ENCODE peak calls at places on chromosomes 4 and X, in ten cellular contexts. R, D, B, P, G, N, U, I, Z and V are unnamed samples.

GRCh38 chr4:114005569-114006442 is 26.4 kb upstream of the ARSJ start:
- DNase-seq in G (no peak), B (no peak), N (peak; percentile 23), R (no peak), D (no peak), Z (no peak), P (no peak), I (no peak), U (no peak), V (no peak)

GRCh38 chr4:1026115-1026514 is 14.7 kb downstream of the FGFRL1 start:
- DNase-seq in G (no peak), R (no peak), P (no peak), U (no peak), B (no peak), I (no peak), D (peak; percentile 68), N (no peak), Z (no peak), V (no peak)

GRCh38 chrX:114675365-114675764 is 91.5 kb downstream of the HTR2C start:
- DNase-seq in P (no peak), N (no peak), B (no peak), I (no peak), G (no peak), Z (no peak), U (no peak), R (no peak), D (no peak), V (no peak)

GRCh38 chr4:10296730-10297129 is 160.5 kb downstream of the ZNF518B start:
- DNase-seq in Z (no peak), P (no peak), D (no peak), N (peak; percentile 9), G (no peak), B (no peak), I (no peak), U (no peak), R (no peak), V (no peak)

GRCh38 chrX:129723511-129723910 is 15.3 kb upstream of the XPNPEP2 start:
- DNase-seq in G (no peak), D (no peak), Z (no peak), R (no peak), I (no peak), N (no peak), U (no peak), P (no peak), B (no peak), V (no peak)

GRCh38 chrX:130861462-130861861 is 41.5 kb downstream of the ENOX2 start:
- DNase-seq in D (no peak), G (no peak), Z (no peak), I (no peak), U (no peak), N (no peak), R (no peak), P (no peak), B (no peak), V (no peak)

GRCh38 chr4:98746530-98746929 is 88.1 kb upstream of the TSPAN5 start:
- DNase-seq in B (no peak), Z (peak; percentile 44), G (no peak), P (no peak), R (no peak), N (no peak), U (no peak), I (no peak), D (peak; percentile 13), V (no peak)

GRCh38 chr4:57044279-57044678 is 65.6 kb downstream of the POLR2B start:
- DNase-seq in U (no peak), I (no peak), R (no peak), Z (no peak), N (peak; percentile 65), B (no peak), P (no peak), D (no peak), G (no peak), V (no peak)

GRCh38 chr4:16794816-16795445 is 103.5 kb downstream of the LDB2 start:
- DNase-seq in N (no peak), D (peak; percentile 27), U (peak; percentile 49), Z (peak; percentile 89), P (peak; percentile 77), R (no peak), I (peak; percentile 44), G (no peak), B (no peak), V (no peak)

GRCh38 chr4:156190606-156191005 is 236.9 kb upstream of the CTSO start:
- DNase-seq in N (peak; percentile 75), U (no peak), B (no peak), R (no peak), G (no peak), D (no peak), Z (no peak), P (no peak), I (no peak), V (no peak)

GRCh38 chr4:159765402-159765801 is 662.5 kb downstream of the RAPGEF2 start:
- DNase-seq in N (no peak), B (no peak), R (no peak), P (no peak), I (no peak), U (no peak), Z (no peak), D (no peak), G (no peak), V (no peak)

GRCh38 chr4:159766241-159766640 is 663.4 kb downstream of the RAPGEF2 start:
- DNase-seq in Z (peak; percentile 83), P (no peak), D (no peak), B (no peak), N (no peak), I (no peak), G (no peak), U (no peak), R (no peak), V (no peak)

GRCh38 chr4:159762672-159763071 is 659.8 kb downstream of the RAPGEF2 start:
- DNase-seq in Z (no peak), R (no peak), B (no peak), D (no peak), P (no peak), U (no peak), I (no peak), N (no peak), G (no peak), V (no peak)

GRCh38 chr4:159768011-159768410 is 665.1 kb downstream of the RAPGEF2 start:
- DNase-seq in G (no peak), N (no peak), B (no peak), P (no peak), R (no peak), Z (no peak), D (no peak), U (no peak), I (no peak), V (no peak)

DNA sequence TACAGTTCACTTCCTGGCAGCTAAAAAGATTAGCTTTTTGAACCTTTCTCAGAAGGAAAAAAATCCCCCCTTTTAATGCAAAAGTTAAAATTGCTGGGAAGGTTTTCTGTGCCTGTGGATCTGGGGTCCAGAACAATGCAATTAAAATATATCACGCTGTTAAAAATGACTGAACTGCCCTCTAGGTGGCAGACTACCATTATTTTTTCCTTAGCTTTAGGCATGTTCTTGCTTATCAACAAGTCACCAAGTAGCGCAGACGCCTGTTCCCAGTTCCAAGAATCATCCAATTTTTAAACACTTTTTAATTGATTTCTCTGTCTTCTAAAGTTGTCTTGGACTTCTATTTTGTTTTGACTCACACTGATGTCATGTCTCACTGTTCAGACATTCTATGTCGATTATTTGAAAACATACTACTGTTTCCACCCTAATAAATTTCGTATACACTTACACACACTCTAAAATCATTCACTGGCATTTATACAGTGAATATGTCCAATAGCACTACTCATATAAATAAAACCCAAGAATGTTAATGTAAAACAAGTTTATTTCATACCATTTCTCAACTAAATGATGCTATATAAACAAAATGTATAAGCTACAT is 661.6 kb downstream of the RAPGEF2 start:
- DNase-seq in B (no peak), D (no peak), N (no peak), G (no peak), I (no peak), U (peak; percentile 26), R (no peak), P (peak; percentile 33), Z (peak; percentile 92), V (no peak)
- TF ChIP-seq CTCF in B (peak; percentile 56), D (peak; percentile 31), N (peak; percentile 35), G (no peak), I (peak; percentile 80), U (peak; percentile 76), R (no peak), P (peak; percentile 38), Z (peak; percentile 78), V (peak; percentile 86)

DNA sequence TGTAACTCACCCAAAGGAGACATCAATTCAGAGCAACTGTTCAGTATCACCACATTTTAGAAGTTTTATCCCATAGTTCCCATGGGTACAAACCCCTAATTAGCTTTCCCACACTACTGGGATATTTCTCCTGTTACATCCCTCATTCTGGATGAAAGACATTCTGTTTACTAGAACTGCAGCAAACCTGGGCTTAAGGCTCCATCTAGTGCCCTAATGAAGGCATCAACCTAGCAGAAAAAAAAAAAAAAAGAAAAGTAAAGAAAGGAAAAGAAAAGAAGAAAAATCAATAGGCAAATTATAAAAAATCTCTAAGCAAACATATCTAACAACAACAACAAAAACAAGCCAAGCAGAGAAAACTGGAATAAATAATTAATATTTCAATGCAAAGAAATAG is 133.7 kb upstream of the CPXCR1 start:
- DNase-seq in I (no peak), R (no peak), N (no peak), Z (peak; percentile 12), G (no peak), B (no peak), U (no peak), P (no peak), D (no peak), V (no peak)
- TF ChIP-seq CTCF in I (peak; percentile 53), R (no peak), N (no peak), Z (peak; percentile 39), G (no peak), B (no peak), U (peak; percentile 87), P (no peak), D (no peak), V (peak; percentile 86)

DNA sequence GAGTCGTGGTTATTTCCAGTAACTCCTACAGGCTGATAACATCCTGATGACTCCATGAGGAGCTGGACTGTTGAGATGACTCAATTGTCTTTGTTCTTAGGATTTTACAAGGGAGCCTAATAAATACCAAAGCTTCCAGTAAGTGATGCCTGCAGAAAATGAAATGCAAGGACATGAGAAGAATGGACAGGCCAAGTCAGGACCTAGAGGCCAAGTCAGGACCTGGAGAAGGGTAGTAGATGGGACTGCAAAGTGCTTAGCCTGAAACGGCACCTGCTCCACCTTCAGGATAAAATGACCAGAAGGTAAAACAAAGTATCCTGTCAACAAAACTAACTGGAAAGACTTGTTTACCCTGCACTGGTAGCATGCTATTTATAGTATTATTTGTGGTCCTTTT is 6.4 kb upstream of the SLC10A6 start:
- DNase-seq in B (no peak), R (no peak), I (no peak), N (no peak), D (no peak), P (no peak), Z (no peak), G (no peak), U (no peak), V (no peak)
- TF ChIP-seq CTCF in B (no peak), R (no peak), I (no peak), N (no peak), D (no peak), P (no peak), Z (no peak), G (no peak), U (no peak), V (no peak)

DNA sequence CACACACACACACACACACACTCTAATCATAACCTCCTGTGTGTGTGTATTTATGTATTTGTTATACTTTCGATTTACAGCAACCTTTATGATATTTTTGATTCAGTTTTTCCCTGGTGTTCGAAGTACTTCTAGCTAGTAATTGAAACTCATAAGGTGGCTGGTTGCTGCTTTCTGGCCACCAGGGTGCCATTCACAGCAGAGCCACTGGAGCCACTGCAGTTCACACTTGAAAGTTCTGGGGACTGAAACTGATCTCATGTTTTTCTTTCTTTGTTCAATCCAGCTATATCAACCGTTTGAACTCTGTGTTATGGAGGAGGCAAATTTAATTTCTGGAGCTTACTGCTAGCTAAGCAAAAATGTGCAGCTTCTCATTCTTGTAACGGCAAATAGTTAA is 419.4 kb downstream of the ADGRL3 start:
- DNase-seq in P (no peak), N (no peak), R (no peak), B (no peak), G (no peak), U (no peak), D (no peak), I (no peak), Z (no peak), V (no peak)
- TF ChIP-seq CTCF in P (no peak), N (no peak), R (no peak), B (no peak), G (no peak), U (peak; percentile 49), D (no peak), I (no peak), Z (no peak), V (peak; percentile 67)